ENCODE peak calls at places on chromosomes 2 and 18, in eight cellular contexts. K is iPS DF 19.7; D is Calu3; U is substantia nigra; M is chondrocyte; S is left cardiac atrium; E is globus pallidus; H is stimulated activated naive CD8-positive, alpha-beta T cell treated with anti-CD3 and anti-CD28 coated beads, Interleukin-15, Interleukin-2, amounts not matched to agents 100 U/mL and 50 U/mL, for 24 hours. N is an unnamed sample.

GRCh38 chr2:23283653-23284052 is 101.3 kb upstream of the KLHL29 start:
- DNase-seq in D (no peak), H (no peak), E (no peak), S (no peak), U (no peak), M (no peak), K (no peak), N (no peak)

GRCh38 chr2:26463252-26464207 is 14.4 kb downstream of the OTOF start:
- DNase-seq in K (peak), E (no peak), M (peak), U (no peak), D (no peak), S (no peak), H (no peak), N (no peak)

GRCh38 chr2:25032901-25033300 is 9.0 kb upstream of the EFR3B start:
- DNase-seq in H (no peak), S (no peak), E (no peak), U (no peak), D (no peak), M (no peak), K (no peak), N (no peak)

GRCh38 chr2:133802366-133802765 is 234.1 kb upstream of the NCKAP5 start:
- DNase-seq in U (no peak), D (no peak), E (no peak), S (no peak), K (no peak), M (no peak), H (no peak), N (no peak)

GRCh38 chr2:9945596-9945995 is 5.9 kb upstream of the GRHL1 start:
- DNase-seq in E (no peak), D (no peak), S (no peak), K (no peak), M (no peak), H (no peak), U (no peak), N (no peak)

GRCh38 chr18:22452226-22452668 is 34.5 kb upstream of the CTAGE1 start:
- DNase-seq in D (no peak), K (no peak), S (no peak), H (no peak), U (no peak), E (no peak), M (no peak), N (no peak)

GRCh38 chr2:227325824-227326195 is 759 bp downstream of the MFF start:
- DNase-seq in D (peak), M (no peak), U (no peak), K (no peak), S (peak), H (peak), E (peak), N (no peak)

GRCh38 chr2:160516547-160517365 is 23.1 kb upstream of the RBMS1 start:
- DNase-seq in D (no peak), U (no peak), H (no peak), E (no peak), S (no peak), K (no peak), M (no peak), N (no peak)

GRCh38 chr2:223122706-223123265 is 70.8 kb downstream of the KCNE4 start:
- DNase-seq in E (peak), U (no peak), M (no peak), H (no peak), D (no peak), S (no peak), K (no peak), N (no peak)

GRCh38 chr2:164903214-164903613 is 52.1 kb downstream of the SLC38A11 start:
- DNase-seq in S (no peak), E (no peak), D (no peak), M (no peak), K (no peak), U (no peak), H (no peak), N (no peak)

GRCh38 chr2:69559696-69560482 is 83.7 kb downstream of the AAK1 start:
- DNase-seq in D (peak), M (no peak), E (peak), K (peak), U (no peak), H (no peak), S (no peak), N (no peak)

GRCh38 chr2:161112885-161113284 is 47.3 kb upstream of the TANK start:
- DNase-seq in M (no peak), K (no peak), H (no peak), U (no peak), D (no peak), S (no peak), E (no peak), N (no peak)

GRCh38 chr18:58806826-58807714 is 57.6 kb upstream of the ZNF532 start:
- DNase-seq in H (no peak), M (no peak), D (no peak), K (no peak), S (no peak), U (no peak), E (no peak), N (no peak)

GRCh38 chr2:200308421-200309295 is 2.2 kb downstream of the SPATS2L start:
- DNase-seq in E (peak), U (no peak), K (no peak), S (no peak), D (no peak), H (no peak), M (no peak), N (no peak)

GRCh38 chr18:25066536-25066935 is 285.4 kb downstream of the ZNF521 start:
- DNase-seq in S (no peak), U (no peak), H (no peak), D (no peak), E (no peak), M (no peak), K (no peak), N (no peak)

GRCh38 chr2:32863803-32864202 is 83.0 kb upstream of the LTBP1 start:
- DNase-seq in D (no peak), U (no peak), H (no peak), M (no peak), K (no peak), E (no peak), S (no peak), N (no peak)